ENCODE peak calls at places on chromosome 6, in nine cellular contexts. One of them, this sample, is unnamed.

GRCh38 chr6:31887608-31888007 is 8.8 kb upstream of the SLC44A4 start:
- DNase-seq in activated T-cell treated with anti-CD3 and anti-CD28 coated beads, Interleukin-2, amount 50 U/mL, for 72 hours: no peak
- DNase-seq in HL-60: no peak
- DNase-seq in HCT116: no peak
- DNase-seq in RWPE1: no peak
- DNase-seq in activated CD4-positive, alpha-beta memory T cell treated with anti-CD3 and anti-CD28 coated beads for 36 hours: no peak
- DNase-seq in caudate nucleus: no peak
- DNase-seq in stomach: no peak
- DNase-seq in hippocampal formation: no peak
- DNase-seq in this sample: no peak

GRCh38 chr6:155310596-155310995 is 3.7 kb downstream of the TFB1M start:
- DNase-seq in activated T-cell treated with anti-CD3 and anti-CD28 coated beads, Interleukin-2, amount 50 U/mL, for 72 hours: no peak
- DNase-seq in HL-60: no peak
- DNase-seq in HCT116: no peak
- DNase-seq in RWPE1: peak
- DNase-seq in activated CD4-positive, alpha-beta memory T cell treated with anti-CD3 and anti-CD28 coated beads for 36 hours: no peak
- DNase-seq in caudate nucleus: no peak
- DNase-seq in stomach: no peak
- DNase-seq in hippocampal formation: no peak
- DNase-seq in this sample: peak

GRCh38 chr6:74431873-74432272 is 735.9 kb downstream of the CD109 start:
- DNase-seq in activated T-cell treated with anti-CD3 and anti-CD28 coated beads, Interleukin-2, amount 50 U/mL, for 72 hours: no peak
- DNase-seq in HL-60: no peak
- DNase-seq in HCT116: no peak
- DNase-seq in RWPE1: peak
- DNase-seq in activated CD4-positive, alpha-beta memory T cell treated with anti-CD3 and anti-CD28 coated beads for 36 hours: no peak
- DNase-seq in caudate nucleus: no peak
- DNase-seq in stomach: no peak
- DNase-seq in hippocampal formation: no peak
- DNase-seq in this sample: no peak

GRCh38 chr6:21046276-21046675 is 512.0 kb downstream of the CDKAL1 start:
- DNase-seq in activated T-cell treated with anti-CD3 and anti-CD28 coated beads, Interleukin-2, amount 50 U/mL, for 72 hours: no peak
- DNase-seq in HL-60: no peak
- DNase-seq in HCT116: no peak
- DNase-seq in RWPE1: no peak
- DNase-seq in activated CD4-positive, alpha-beta memory T cell treated with anti-CD3 and anti-CD28 coated beads for 36 hours: no peak
- DNase-seq in caudate nucleus: no peak
- DNase-seq in stomach: no peak
- DNase-seq in hippocampal formation: no peak
- DNase-seq in this sample: no peak

GRCh38 chr6:15413558-15414257 is 167.8 kb downstream of the JARID2 start:
- DNase-seq in activated T-cell treated with anti-CD3 and anti-CD28 coated beads, Interleukin-2, amount 50 U/mL, for 72 hours: no peak
- DNase-seq in HL-60: no peak
- DNase-seq in HCT116: no peak
- DNase-seq in RWPE1: no peak
- DNase-seq in activated CD4-positive, alpha-beta memory T cell treated with anti-CD3 and anti-CD28 coated beads for 36 hours: no peak
- DNase-seq in caudate nucleus: no peak
- DNase-seq in stomach: no peak
- DNase-seq in hippocampal formation: no peak
- DNase-seq in this sample: no peak

GRCh38 chr6:215335-216034 is 76.8 kb upstream of the DUSP22 start:
- DNase-seq in activated T-cell treated with anti-CD3 and anti-CD28 coated beads, Interleukin-2, amount 50 U/mL, for 72 hours: peak
- DNase-seq in HL-60: no peak
- DNase-seq in HCT116: no peak
- DNase-seq in RWPE1: peak
- DNase-seq in activated CD4-positive, alpha-beta memory T cell treated with anti-CD3 and anti-CD28 coated beads for 36 hours: peak
- DNase-seq in caudate nucleus: no peak
- DNase-seq in stomach: no peak
- DNase-seq in hippocampal formation: no peak
- DNase-seq in this sample: peak

GRCh38 chr6:4359108-4359710 is 223.8 kb upstream of the ECI2 start:
- DNase-seq in activated T-cell treated with anti-CD3 and anti-CD28 coated beads, Interleukin-2, amount 50 U/mL, for 72 hours: no peak
- DNase-seq in HL-60: no peak
- DNase-seq in HCT116: no peak
- DNase-seq in RWPE1: no peak
- DNase-seq in activated CD4-positive, alpha-beta memory T cell treated with anti-CD3 and anti-CD28 coated beads for 36 hours: no peak
- DNase-seq in caudate nucleus: no peak
- DNase-seq in stomach: peak
- DNase-seq in hippocampal formation: no peak
- DNase-seq in this sample: no peak

GRCh38 chr6:72246926-72247325 is 360.6 kb downstream of the RIMS1 start:
- DNase-seq in activated T-cell treated with anti-CD3 and anti-CD28 coated beads, Interleukin-2, amount 50 U/mL, for 72 hours: no peak
- DNase-seq in HL-60: no peak
- DNase-seq in HCT116: peak
- DNase-seq in RWPE1: peak
- DNase-seq in activated CD4-positive, alpha-beta memory T cell treated with anti-CD3 and anti-CD28 coated beads for 36 hours: no peak
- DNase-seq in caudate nucleus: no peak
- DNase-seq in stomach: no peak
- DNase-seq in hippocampal formation: no peak
- DNase-seq in this sample: no peak

GRCh38 chr6:111841822-111842221 is 31.4 kb downstream of the FYN start:
- DNase-seq in activated T-cell treated with anti-CD3 and anti-CD28 coated beads, Interleukin-2, amount 50 U/mL, for 72 hours: peak
- DNase-seq in HL-60: peak
- DNase-seq in HCT116: no peak
- DNase-seq in RWPE1: no peak
- DNase-seq in activated CD4-positive, alpha-beta memory T cell treated with anti-CD3 and anti-CD28 coated beads for 36 hours: peak
- DNase-seq in caudate nucleus: no peak
- DNase-seq in stomach: peak
- DNase-seq in hippocampal formation: no peak
- DNase-seq in this sample: no peak

GRCh38 chr6:1144842-1145755 is 166.8 kb upstream of the FOXQ1 start:
- DNase-seq in activated T-cell treated with anti-CD3 and anti-CD28 coated beads, Interleukin-2, amount 50 U/mL, for 72 hours: no peak
- DNase-seq in HL-60: no peak
- DNase-seq in HCT116: no peak
- DNase-seq in RWPE1: no peak
- DNase-seq in activated CD4-positive, alpha-beta memory T cell treated with anti-CD3 and anti-CD28 coated beads for 36 hours: no peak
- DNase-seq in caudate nucleus: no peak
- DNase-seq in stomach: no peak
- DNase-seq in hippocampal formation: no peak
- DNase-seq in this sample: no peak

GRCh38 chr6:43851204-43851855 is 81.3 kb downstream of the VEGFA start:
- DNase-seq in activated T-cell treated with anti-CD3 and anti-CD28 coated beads, Interleukin-2, amount 50 U/mL, for 72 hours: no peak
- DNase-seq in HL-60: no peak
- DNase-seq in HCT116: no peak
- DNase-seq in RWPE1: no peak
- DNase-seq in activated CD4-positive, alpha-beta memory T cell treated with anti-CD3 and anti-CD28 coated beads for 36 hours: no peak
- DNase-seq in caudate nucleus: no peak
- DNase-seq in stomach: no peak
- DNase-seq in hippocampal formation: no peak
- DNase-seq in this sample: peak

GRCh38 chr6:162845972-162846371 is 118.2 kb downstream of the PACRG start:
- DNase-seq in activated T-cell treated with anti-CD3 and anti-CD28 coated beads, Interleukin-2, amount 50 U/mL, for 72 hours: no peak
- DNase-seq in HL-60: no peak
- DNase-seq in HCT116: no peak
- DNase-seq in RWPE1: no peak
- DNase-seq in activated CD4-positive, alpha-beta memory T cell treated with anti-CD3 and anti-CD28 coated beads for 36 hours: no peak
- DNase-seq in caudate nucleus: no peak
- DNase-seq in stomach: no peak
- DNase-seq in hippocampal formation: no peak
- DNase-seq in this sample: no peak

GRCh38 chr6:4280721-4281120 is 145.3 kb upstream of the ECI2 start:
- DNase-seq in activated T-cell treated with anti-CD3 and anti-CD28 coated beads, Interleukin-2, amount 50 U/mL, for 72 hours: no peak
- DNase-seq in HL-60: no peak
- DNase-seq in HCT116: no peak
- DNase-seq in RWPE1: peak
- DNase-seq in activated CD4-positive, alpha-beta memory T cell treated with anti-CD3 and anti-CD28 coated beads for 36 hours: no peak
- DNase-seq in caudate nucleus: no peak
- DNase-seq in stomach: no peak
- DNase-seq in hippocampal formation: no peak
- DNase-seq in this sample: peak

GRCh38 chr6:71473908-71474307 is 185.3 kb downstream of the OGFRL1 start:
- DNase-seq in activated T-cell treated with anti-CD3 and anti-CD28 coated beads, Interleukin-2, amount 50 U/mL, for 72 hours: no peak
- DNase-seq in HL-60: no peak
- DNase-seq in HCT116: no peak
- DNase-seq in RWPE1: no peak
- DNase-seq in activated CD4-positive, alpha-beta memory T cell treated with anti-CD3 and anti-CD28 coated beads for 36 hours: no peak
- DNase-seq in caudate nucleus: no peak
- DNase-seq in stomach: no peak
- DNase-seq in hippocampal formation: no peak
- DNase-seq in this sample: peak

GRCh38 chr6:70905676-70906075 is 51.2 kb downstream of the B3GAT2 start:
- DNase-seq in activated T-cell treated with anti-CD3 and anti-CD28 coated beads, Interleukin-2, amount 50 U/mL, for 72 hours: no peak
- DNase-seq in HL-60: no peak
- DNase-seq in HCT116: no peak
- DNase-seq in RWPE1: no peak
- DNase-seq in activated CD4-positive, alpha-beta memory T cell treated with anti-CD3 and anti-CD28 coated beads for 36 hours: no peak
- DNase-seq in caudate nucleus: no peak
- DNase-seq in stomach: no peak
- DNase-seq in hippocampal formation: no peak
- DNase-seq in this sample: no peak